ENCODE peak calls at places on chromosome 19, in seven cellular contexts. One of them, this sample, is unnamed.

GRCh38 chr19:46355991-46356669 is 9.2 kb downstream of the PPP5C start:
- DNase-seq in spleen: no peak
- DNase-seq in GM23338: no peak
- DNase-seq in breast epithelium: no peak
- DNase-seq in SK-N-SH: no peak
- DNase-seq in sigmoid colon: peak
- DNase-seq in stomach: no peak
- DNase-seq in this sample: no peak

GRCh38 chr19:39996218-39996810 is 546 bp upstream of the ZNF546 start:
- DNase-seq in GM23338: no peak
- DNase-seq in SK-N-SH: peak
- DNase-seq in breast epithelium: no peak
- DNase-seq in stomach: no peak
- DNase-seq in sigmoid colon: no peak
- DNase-seq in spleen: no peak
- DNase-seq in this sample: no peak

GRCh38 chr19:14089412-14089661 is 1.2 kb downstream of the SAMD1 start:
- DNase-seq in spleen: no peak
- DNase-seq in stomach: no peak
- DNase-seq in breast epithelium: no peak
- DNase-seq in SK-N-SH: peak
- DNase-seq in GM23338: peak
- DNase-seq in sigmoid colon: no peak
- DNase-seq in this sample: no peak

GRCh38 chr19:3699071-3699740 is 1.1 kb downstream of the PIP5K1C start:
- DNase-seq in stomach: no peak
- DNase-seq in breast epithelium: no peak
- DNase-seq in spleen: peak
- DNase-seq in sigmoid colon: peak
- DNase-seq in GM23338: no peak
- DNase-seq in SK-N-SH: peak
- DNase-seq in this sample: peak

GRCh38 chr19:6108721-6109633 is 1.3 kb downstream of the RFX2 start:
- DNase-seq in GM23338: peak
- DNase-seq in SK-N-SH: peak
- DNase-seq in sigmoid colon: peak
- DNase-seq in stomach: peak
- DNase-seq in breast epithelium: peak
- DNase-seq in spleen: peak
- DNase-seq in this sample: no peak

GRCh38 chr19:12997225-12997966 is 2.1 kb downstream of the NFIX start:
- DNase-seq in sigmoid colon: no peak
- DNase-seq in stomach: no peak
- DNase-seq in breast epithelium: no peak
- DNase-seq in spleen: peak
- DNase-seq in SK-N-SH: no peak
- DNase-seq in GM23338: no peak
- DNase-seq in this sample: no peak

GRCh38 chr19:37078717-37079032 is 442 bp downstream of the ZNF420 start:
- DNase-seq in SK-N-SH: no peak
- DNase-seq in GM23338: no peak
- DNase-seq in breast epithelium: no peak
- DNase-seq in sigmoid colon: no peak
- DNase-seq in stomach: no peak
- DNase-seq in spleen: no peak
- DNase-seq in this sample: no peak

GRCh38 chr19:14516048-14516534 is 2.1 kb downstream of the DNAJB1 start:
- DNase-seq in sigmoid colon: no peak
- DNase-seq in SK-N-SH: no peak
- DNase-seq in GM23338: peak
- DNase-seq in breast epithelium: no peak
- DNase-seq in spleen: no peak
- DNase-seq in stomach: no peak
- DNase-seq in this sample: no peak

GRCh38 chr19:33052352-33052972 is 12.2 kb downstream of the RHPN2 start:
- DNase-seq in spleen: no peak
- DNase-seq in breast epithelium: no peak
- DNase-seq in SK-N-SH: no peak
- DNase-seq in stomach: peak
- DNase-seq in GM23338: no peak
- DNase-seq in sigmoid colon: no peak
- DNase-seq in this sample: no peak

GRCh38 chr19:17080441-17080803 is 4.8 kb downstream of the MYO9B start:
- DNase-seq in stomach: no peak
- DNase-seq in sigmoid colon: no peak
- DNase-seq in SK-N-SH: no peak
- DNase-seq in breast epithelium: no peak
- DNase-seq in GM23338: no peak
- DNase-seq in spleen: no peak
- DNase-seq in this sample: no peak

GRCh38 chr19:40358773-40359172 is 10.3 kb downstream of the PLD3 start:
- DNase-seq in GM23338: no peak
- DNase-seq in stomach: no peak
- DNase-seq in sigmoid colon: no peak
- DNase-seq in breast epithelium: no peak
- DNase-seq in spleen: no peak
- DNase-seq in SK-N-SH: no peak
- DNase-seq in this sample: no peak

GRCh38 chr19:46637224-46637623 is 1.2 kb upstream of the GNG8 start:
- DNase-seq in GM23338: no peak
- DNase-seq in spleen: no peak
- DNase-seq in stomach: no peak
- DNase-seq in SK-N-SH: no peak
- DNase-seq in breast epithelium: no peak
- DNase-seq in sigmoid colon: no peak
- DNase-seq in this sample: no peak

GRCh38 chr19:17159466-17160393 is 55.4 kb upstream of the USE1 start:
- DNase-seq in GM23338: peak
- DNase-seq in SK-N-SH: no peak
- DNase-seq in stomach: no peak
- DNase-seq in sigmoid colon: no peak
- DNase-seq in breast epithelium: no peak
- DNase-seq in spleen: no peak
- DNase-seq in this sample: no peak

GRCh38 chr19:9161427-9161826 is 17.4 kb upstream of the OR7D2 start:
- DNase-seq in SK-N-SH: no peak
- DNase-seq in spleen: no peak
- DNase-seq in GM23338: no peak
- DNase-seq in breast epithelium: no peak
- DNase-seq in stomach: no peak
- DNase-seq in sigmoid colon: no peak
- DNase-seq in this sample: no peak

DNA sequence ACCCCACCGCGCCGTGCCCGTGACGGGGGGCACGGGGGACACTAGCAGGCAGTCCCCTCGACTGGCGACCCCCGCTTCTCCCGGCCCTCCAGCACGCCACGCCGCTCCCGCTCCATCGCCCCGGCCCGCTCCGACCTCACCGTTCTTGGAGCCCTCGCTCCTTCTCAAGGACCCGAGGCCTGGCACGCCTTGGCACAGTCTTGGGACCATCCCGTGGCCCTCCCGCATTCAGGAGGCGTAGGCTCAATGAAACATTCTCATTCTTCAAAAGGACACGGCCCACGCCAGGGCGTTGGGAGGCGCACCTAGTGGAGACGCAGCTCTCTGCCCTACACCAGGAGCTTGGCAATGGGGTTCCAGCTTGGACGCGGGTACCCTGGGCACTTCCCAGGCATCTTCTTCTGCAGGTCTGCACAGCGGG is 473 bp upstream of the CERS1 start:
- DNase-seq in stomach: no peak
- DNase-seq in SK-N-SH: peak
- DNase-seq in breast epithelium: no peak
- DNase-seq in spleen: peak
- DNase-seq in sigmoid colon: no peak
- DNase-seq in GM23338: peak
- DNase-seq in this sample: peak
- H3K4me3 ChIP-seq in stomach: no peak
- H3K4me3 ChIP-seq in SK-N-SH: peak
- H3K4me3 ChIP-seq in breast epithelium: peak
- H3K4me3 ChIP-seq in spleen: no peak
- H3K4me3 ChIP-seq in sigmoid colon: peak
- H3K4me3 ChIP-seq in GM23338: peak
- H3K4me3 ChIP-seq in this sample: peak

GRCh38 chr19:38930776-38931761 is at the start of gene MRPS12:
- DNase-seq in stomach: peak
- DNase-seq in SK-N-SH: peak
- DNase-seq in breast epithelium: peak
- DNase-seq in spleen: peak
- DNase-seq in GM23338: peak
- DNase-seq in sigmoid colon: peak
- DNase-seq in this sample: peak
- TF ChIP-seq POLR2AphosphoS5 in stomach: peak
- TF ChIP-seq POLR2AphosphoS5 in SK-N-SH: peak
- TF ChIP-seq POLR2AphosphoS5 in breast epithelium: peak
- TF ChIP-seq POLR2AphosphoS5 in spleen: peak
- TF ChIP-seq POLR2AphosphoS5 in GM23338: peak
- TF ChIP-seq POLR2AphosphoS5 in sigmoid colon: peak
- TF ChIP-seq POLR2AphosphoS5 in this sample: peak

GRCh38 chr19:47682939-47683338 is 30.3 kb upstream of the EHD2 start:
- DNase-seq in GM23338: no peak
- DNase-seq in stomach: peak
- DNase-seq in spleen: no peak
- DNase-seq in breast epithelium: no peak
- DNase-seq in SK-N-SH: no peak
- DNase-seq in sigmoid colon: no peak
- DNase-seq in this sample: no peak
- H3K27ac ChIP-seq in GM23338: no peak
- H3K27ac ChIP-seq in stomach: peak
- H3K27ac ChIP-seq in spleen: no peak
- H3K27ac ChIP-seq in breast epithelium: no peak
- H3K27ac ChIP-seq in SK-N-SH: no peak
- H3K27ac ChIP-seq in sigmoid colon: no peak
- H3K27ac ChIP-seq in this sample: no peak

GRCh38 chr19:41445575-41445974 is 2.6 kb downstream of the ERICH4 start:
- DNase-seq in SK-N-SH: no peak
- DNase-seq in breast epithelium: no peak
- DNase-seq in stomach: no peak
- DNase-seq in spleen: no peak
- DNase-seq in sigmoid colon: no peak
- DNase-seq in GM23338: no peak
- DNase-seq in this sample: no peak

GRCh38 chr19:41449865-41450178 is 6.9 kb downstream of the ERICH4 start:
- DNase-seq in GM23338: no peak
- DNase-seq in sigmoid colon: no peak
- DNase-seq in breast epithelium: no peak
- DNase-seq in SK-N-SH: no peak
- DNase-seq in stomach: no peak
- DNase-seq in spleen: no peak
- DNase-seq in this sample: no peak

GRCh38 chr19:41447732-41448332 is 4.9 kb downstream of the ERICH4 start:
- DNase-seq in stomach: no peak
- DNase-seq in breast epithelium: no peak
- DNase-seq in SK-N-SH: no peak
- DNase-seq in GM23338: no peak
- DNase-seq in sigmoid colon: no peak
- DNase-seq in spleen: no peak
- DNase-seq in this sample: no peak

GRCh38 chr19:41452584-41453275 is 9.8 kb downstream of the ERICH4 start:
- DNase-seq in spleen: no peak
- DNase-seq in breast epithelium: no peak
- DNase-seq in SK-N-SH: no peak
- DNase-seq in GM23338: no peak
- DNase-seq in sigmoid colon: no peak
- DNase-seq in stomach: no peak
- DNase-seq in this sample: no peak

GRCh38 chr19:41449079-41449864 is 6.3 kb downstream of the ERICH4 start:
- DNase-seq in GM23338: peak
- DNase-seq in spleen: peak
- DNase-seq in breast epithelium: peak
- DNase-seq in SK-N-SH: peak
- DNase-seq in stomach: peak
- DNase-seq in sigmoid colon: peak
- DNase-seq in this sample: peak
- H3K4me3 ChIP-seq in GM23338: peak
- H3K4me3 ChIP-seq in spleen: peak
- H3K4me3 ChIP-seq in breast epithelium: peak
- H3K4me3 ChIP-seq in SK-N-SH: no peak
- H3K4me3 ChIP-seq in stomach: peak
- H3K4me3 ChIP-seq in sigmoid colon: peak
- H3K4me3 ChIP-seq in this sample: peak

GRCh38 chr19:7903244-7904073 is at the start of gene MAP2K7:
- DNase-seq in stomach: peak
- DNase-seq in sigmoid colon: peak
- DNase-seq in spleen: peak
- DNase-seq in GM23338: peak
- DNase-seq in SK-N-SH: peak
- DNase-seq in breast epithelium: peak
- DNase-seq in this sample: peak

GRCh38 chr19:7904074-7905020 is 670 bp downstream of the MAP2K7 start:
- DNase-seq in sigmoid colon: peak
- DNase-seq in spleen: peak
- DNase-seq in GM23338: peak
- DNase-seq in SK-N-SH: peak
- DNase-seq in breast epithelium: peak
- DNase-seq in stomach: no peak
- DNase-seq in this sample: peak

GRCh38 chr19:7901337-7901736 is 2.3 kb upstream of the MAP2K7 start:
- DNase-seq in stomach: no peak
- DNase-seq in sigmoid colon: no peak
- DNase-seq in GM23338: no peak
- DNase-seq in SK-N-SH: no peak
- DNase-seq in spleen: no peak
- DNase-seq in breast epithelium: no peak
- DNase-seq in this sample: no peak

GRCh38 chr19:7900931-7901330 is 2.7 kb upstream of the MAP2K7 start:
- DNase-seq in GM23338: no peak
- DNase-seq in sigmoid colon: no peak
- DNase-seq in spleen: no peak
- DNase-seq in SK-N-SH: no peak
- DNase-seq in stomach: no peak
- DNase-seq in breast epithelium: no peak
- DNase-seq in this sample: no peak

DNA sequence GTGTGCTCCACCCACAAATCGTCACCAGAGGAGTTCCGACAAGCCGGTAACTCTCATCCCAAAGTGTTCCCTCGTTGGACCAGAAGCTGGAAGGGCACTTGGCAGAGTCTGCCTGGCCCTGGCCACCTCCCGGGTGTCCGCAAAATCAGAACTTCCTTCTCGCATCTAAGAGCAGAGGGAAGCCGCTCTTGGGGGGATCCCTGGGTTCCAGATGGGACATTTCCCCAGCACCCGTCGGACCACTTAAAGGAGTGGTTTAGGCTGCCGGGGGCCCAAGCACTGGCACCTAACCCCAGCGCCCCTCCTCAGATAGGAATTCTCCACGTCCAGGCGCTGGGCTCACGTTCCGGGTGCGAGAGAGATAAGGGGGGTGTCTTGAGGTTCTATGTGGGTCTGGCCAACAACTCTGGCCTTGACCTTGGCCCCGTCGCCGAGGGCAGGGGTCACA is 857 bp upstream of the MAP2K7 start:
- DNase-seq in GM23338: no peak
- DNase-seq in stomach: no peak
- DNase-seq in SK-N-SH: no peak
- DNase-seq in breast epithelium: no peak
- DNase-seq in spleen: no peak
- DNase-seq in sigmoid colon: no peak
- DNase-seq in this sample: no peak
- TF ChIP-seq POLR2AphosphoS5 in GM23338: no peak
- TF ChIP-seq POLR2AphosphoS5 in stomach: no peak
- TF ChIP-seq POLR2AphosphoS5 in SK-N-SH: no peak
- TF ChIP-seq POLR2AphosphoS5 in breast epithelium: no peak
- TF ChIP-seq POLR2AphosphoS5 in spleen: no peak
- TF ChIP-seq POLR2AphosphoS5 in sigmoid colon: no peak
- TF ChIP-seq POLR2AphosphoS5 in this sample: no peak

This sample was measured in HL-60.